ENCODE peak calls at places on chromosomes 12 and 14, in seven cellular contexts. C is mucosa of descending colon, J is heart right ventricle, L is cardiac muscle cell, R is AG09309, H is A549, E is sigmoid colon. F is an unnamed sample.

GRCh38 chr14:88841741-88842140 is 17.3 kb downstream of the TTC8 start:
- DNase-seq in C (no peak), J (no peak), L (no peak), R (no peak), H (no peak), E (no peak), F (no peak)

GRCh38 chr12:48033451-48033850 is 29.2 kb upstream of the COL2A1 start:
- DNase-seq in C (no peak), J (no peak), L (no peak), R (no peak), H (no peak), E (no peak), F (no peak)

GRCh38 chr14:65330416-65330815 is 82.1 kb upstream of the FUT8 start:
- DNase-seq in C (no peak), J (no peak), L (no peak), R (no peak), H (no peak), E (no peak), F (no peak)

GRCh38 chr12:82510386-82510785 is 152.1 kb downstream of the METTL25 start:
- DNase-seq in C (no peak), J (no peak), L (no peak), R (no peak), H (no peak), E (no peak), F (no peak)

GRCh38 chr12:77925536-77926108 is 94.9 kb downstream of the NAV3 start:
- DNase-seq in C (peak), J (peak), L (peak), R (peak), H (peak), E (peak), F (peak)

GRCh38 chr14:91339076-91339475 is 78.5 kb downstream of the CCDC88C start:
- DNase-seq in C (no peak), J (no peak), L (no peak), R (no peak), H (no peak), E (no peak), F (no peak)

GRCh38 chr12:46470975-46471374 is 98.4 kb upstream of the SLC38A2 start:
- DNase-seq in C (no peak), J (no peak), L (no peak), R (no peak), H (no peak), E (no peak), F (no peak)

GRCh38 chr14:29822430-29822709 is 105.3 kb downstream of the PRKD1 start:
- DNase-seq in C (no peak), J (no peak), L (no peak), R (no peak), H (no peak), E (no peak), F (no peak)

GRCh38 chr12:1212529-1212928 is 221.5 kb downstream of the ERC1 start:
- DNase-seq in C (peak), J (no peak), L (no peak), R (no peak), H (no peak), E (no peak), F (no peak)

GRCh38 chr12:105417732-105418131 is 87.2 kb downstream of the C12orf75 start:
- DNase-seq in C (no peak), J (no peak), L (no peak), R (no peak), H (no peak), E (no peak), F (no peak)

GRCh38 chr14:68639518-68640292 is 153.2 kb downstream of the ZFP36L1 start:
- DNase-seq in C (no peak), J (no peak), L (no peak), R (no peak), H (no peak), E (no peak), F (no peak)

GRCh38 chr14:37870947-37871346 is 275.5 kb downstream of the TTC6 start:
- DNase-seq in C (no peak), J (no peak), L (no peak), R (no peak), H (no peak), E (no peak), F (no peak)

DNA sequence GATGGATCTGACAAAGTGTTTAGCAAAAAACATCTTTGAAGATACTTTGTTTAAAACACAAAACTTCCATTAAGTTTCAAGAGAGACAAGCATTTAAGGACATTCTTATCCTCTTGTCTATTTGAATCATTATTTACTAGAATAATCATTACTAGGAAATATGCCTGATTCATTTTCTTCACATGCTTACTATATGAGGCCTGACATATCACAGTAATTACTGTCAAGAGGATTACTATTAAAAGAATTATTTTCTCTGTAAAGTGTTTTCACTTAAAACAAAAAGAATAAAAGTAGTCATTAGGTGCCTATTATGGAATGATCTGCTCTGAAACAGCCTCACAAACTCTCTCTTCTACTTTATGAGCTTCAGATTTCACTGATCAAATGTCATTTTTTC is 402.1 kb upstream of the MGAT4C start:
- DNase-seq in C (no peak), J (no peak), L (no peak), R (no peak), H (no peak), E (no peak), F (no peak)
- H3K4me3 ChIP-seq in C (no peak), J (no peak), L (no peak), R (no peak), H (no peak), E (no peak), F (no peak)

DNA sequence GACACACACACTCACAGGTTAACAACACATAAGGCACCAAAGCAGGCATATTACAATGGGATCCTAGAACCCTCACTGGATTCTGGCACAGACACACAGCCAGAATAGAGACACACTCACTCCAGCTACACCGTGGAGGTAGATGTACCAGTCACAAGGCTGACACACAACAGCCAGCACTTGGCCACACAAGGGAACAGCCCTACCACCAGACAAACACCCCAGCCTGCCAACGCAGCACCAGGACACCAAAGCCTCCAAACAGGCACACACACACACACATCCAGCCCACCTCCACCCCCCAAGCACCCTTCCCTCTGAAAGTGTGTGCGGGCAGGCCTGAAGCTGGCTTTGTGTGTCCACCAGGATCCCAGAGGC is 10.9 kb upstream of the ITGB7 start:
- DNase-seq in C (peak), J (no peak), L (no peak), R (no peak), H (no peak), E (peak), F (no peak)
- H3K4me3 ChIP-seq in C (no peak), J (peak), L (no peak), R (peak), H (no peak), E (peak), F (peak)

GRCh38 chr12:84644936-84645335 is 267.7 kb downstream of the SLC6A15 start:
- DNase-seq in C (no peak), J (no peak), L (no peak), R (no peak), H (no peak), E (no peak), F (no peak)
- H3K4me3 ChIP-seq in C (no peak), J (no peak), L (no peak), R (no peak), H (no peak), E (no peak), F (no peak)

GRCh38 chr12:124576061-124576650 is 8.7 kb upstream of the NCOR2 start:
- DNase-seq in C (no peak), J (no peak), L (no peak), R (no peak), H (no peak), E (no peak), F (no peak)

GRCh38 chr12:124570810-124571209 is 3.4 kb upstream of the NCOR2 start:
- DNase-seq in C (no peak), J (no peak), L (no peak), R (no peak), H (no peak), E (no peak), F (no peak)

GRCh38 chr12:124571556-124571955 is 4.1 kb upstream of the NCOR2 start:
- DNase-seq in C (no peak), J (no peak), L (no peak), R (no peak), H (no peak), E (no peak), F (no peak)

GRCh38 chr12:124577374-124577773 is 10.0 kb upstream of the NCOR2 start:
- DNase-seq in C (no peak), J (no peak), L (no peak), R (no peak), H (no peak), E (no peak), F (no peak)

GRCh38 chr12:124573839-124574786 is 6.7 kb upstream of the NCOR2 start:
- DNase-seq in C (no peak), J (no peak), L (no peak), R (no peak), H (no peak), E (no peak), F (no peak)
- H3K4me3 ChIP-seq in C (no peak), J (no peak), L (no peak), R (no peak), H (no peak), E (no peak), F (no peak)

GRCh38 chr14:56796259-56796658 is 14.0 kb downstream of the OTX2 start:
- DNase-seq in C (no peak), J (no peak), L (no peak), R (no peak), H (no peak), E (no peak), F (no peak)

GRCh38 chr14:56797003-56797568 is 13.2 kb downstream of the OTX2 start:
- DNase-seq in C (no peak), J (no peak), L (no peak), R (no peak), H (no peak), E (no peak), F (no peak)

GRCh38 chr14:56794088-56794556 is 16.2 kb downstream of the OTX2 start:
- DNase-seq in C (no peak), J (no peak), L (no peak), R (no peak), H (no peak), E (no peak), F (no peak)

GRCh38 chr14:56795284-56795622 is 15.0 kb downstream of the OTX2 start:
- DNase-seq in C (no peak), J (no peak), L (no peak), R (no peak), H (no peak), E (no peak), F (no peak)

DNA sequence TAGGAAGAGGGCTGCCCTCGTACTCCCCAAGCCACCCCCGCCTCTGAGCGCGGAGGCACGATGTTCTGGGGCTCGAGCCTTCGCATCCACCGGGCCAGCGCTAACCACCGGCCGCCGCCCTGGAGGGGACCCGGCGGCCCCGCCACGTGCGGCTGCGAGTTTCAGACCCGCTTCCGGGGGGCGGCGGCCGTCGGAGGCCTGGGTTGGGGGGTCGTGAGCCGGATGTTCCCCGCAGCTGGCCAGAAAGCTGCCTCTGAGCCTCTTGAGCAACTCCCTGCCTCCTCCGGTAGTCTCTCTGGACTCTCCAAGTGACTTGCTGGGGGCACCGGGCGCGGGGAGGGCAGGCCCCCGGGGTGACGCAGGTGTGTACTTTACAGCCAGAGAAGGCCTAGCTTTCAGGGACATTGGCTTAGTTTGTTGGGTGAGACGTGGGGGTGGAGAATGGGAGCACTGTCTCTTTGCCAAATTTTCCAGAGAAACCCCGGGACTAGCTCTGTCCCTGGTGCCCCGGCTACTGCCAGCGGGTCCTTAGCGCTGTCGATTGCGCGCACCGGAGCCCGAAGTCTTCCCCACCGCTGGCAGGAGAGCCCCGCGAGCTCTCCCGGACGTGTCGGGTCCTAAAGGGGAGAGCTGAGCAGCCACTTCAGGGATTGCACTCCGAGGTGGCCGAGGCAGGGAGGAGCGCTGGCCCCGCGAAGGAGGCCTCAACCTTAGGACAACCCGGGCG is 15.6 kb downstream of the OTX2 start:
- DNase-seq in C (no peak), J (no peak), L (no peak), R (no peak), H (no peak), E (no peak), F (no peak)
- H3K4me3 ChIP-seq in C (no peak), J (no peak), L (peak), R (no peak), H (no peak), E (no peak), F (no peak)

DNA sequence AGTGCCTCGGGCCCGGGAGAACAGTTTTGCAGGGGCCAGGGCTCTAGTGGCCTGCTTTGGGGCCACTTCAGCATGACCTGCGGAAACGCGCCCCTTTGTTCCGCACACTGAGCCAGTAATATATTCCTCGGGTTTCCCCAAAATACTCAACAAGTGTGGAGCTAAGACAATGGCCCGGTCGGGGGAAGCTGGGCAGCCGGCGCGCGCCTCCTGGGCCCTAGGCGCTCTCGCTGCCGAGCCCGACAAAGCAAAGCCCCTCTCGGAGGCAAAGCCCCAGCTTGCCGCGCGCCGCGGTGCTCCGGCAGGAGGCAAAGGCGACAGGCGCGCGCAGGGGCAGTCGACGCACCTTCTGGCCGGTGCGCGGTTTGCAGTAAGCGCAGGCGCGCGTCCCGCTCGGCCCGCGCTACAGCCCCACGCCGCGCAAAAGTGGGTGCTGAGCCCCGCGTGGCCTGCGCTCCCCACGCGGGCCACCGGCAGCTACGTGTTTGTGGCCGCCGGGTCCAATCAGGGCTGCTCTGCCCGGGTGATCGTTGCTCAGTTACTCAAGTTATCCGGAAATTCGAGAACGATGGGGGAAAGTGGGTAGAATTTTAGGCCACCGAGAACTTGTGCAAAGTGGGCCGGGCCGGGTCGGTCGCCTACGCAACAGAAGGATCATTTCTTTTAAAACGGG is 3.2 kb downstream of the RFX4 start:
- DNase-seq in C (no peak), J (no peak), L (no peak), R (no peak), H (no peak), E (no peak), F (no peak)
- H3K4me3 ChIP-seq in C (no peak), J (peak), L (peak), R (no peak), H (peak), E (no peak), F (no peak)

GRCh38 chr12:54415223-54415929 is 3.7 kb downstream of the ITGA5 start:
- DNase-seq in C (no peak), J (no peak), L (no peak), R (no peak), H (no peak), E (peak), F (no peak)
- H3K4me3 ChIP-seq in C (no peak), J (no peak), L (no peak), R (no peak), H (no peak), E (peak), F (no peak)

DNA sequence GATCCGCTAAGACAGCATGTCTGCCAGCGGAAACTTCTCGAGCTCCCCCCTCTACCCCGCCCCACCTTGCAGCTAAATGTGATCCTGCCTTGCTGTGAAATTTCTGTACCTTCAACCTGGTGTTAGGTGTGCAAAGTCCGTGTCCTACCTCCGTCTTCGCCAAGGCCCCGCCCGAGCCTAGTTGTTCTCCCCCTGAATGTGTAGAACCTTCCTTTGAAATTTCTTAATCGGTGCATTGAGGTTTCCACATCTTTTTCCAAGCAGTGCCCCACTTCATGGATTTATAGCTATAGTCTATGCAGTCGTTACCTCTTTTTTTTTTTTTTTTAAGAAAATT is 1.0 kb upstream of the HOTAIR start:
- DNase-seq in C (no peak), J (no peak), L (no peak), R (no peak), H (no peak), E (no peak), F (no peak)
- H3K4me3 ChIP-seq in C (no peak), J (no peak), L (no peak), R (no peak), H (no peak), E (no peak), F (no peak)

DNA sequence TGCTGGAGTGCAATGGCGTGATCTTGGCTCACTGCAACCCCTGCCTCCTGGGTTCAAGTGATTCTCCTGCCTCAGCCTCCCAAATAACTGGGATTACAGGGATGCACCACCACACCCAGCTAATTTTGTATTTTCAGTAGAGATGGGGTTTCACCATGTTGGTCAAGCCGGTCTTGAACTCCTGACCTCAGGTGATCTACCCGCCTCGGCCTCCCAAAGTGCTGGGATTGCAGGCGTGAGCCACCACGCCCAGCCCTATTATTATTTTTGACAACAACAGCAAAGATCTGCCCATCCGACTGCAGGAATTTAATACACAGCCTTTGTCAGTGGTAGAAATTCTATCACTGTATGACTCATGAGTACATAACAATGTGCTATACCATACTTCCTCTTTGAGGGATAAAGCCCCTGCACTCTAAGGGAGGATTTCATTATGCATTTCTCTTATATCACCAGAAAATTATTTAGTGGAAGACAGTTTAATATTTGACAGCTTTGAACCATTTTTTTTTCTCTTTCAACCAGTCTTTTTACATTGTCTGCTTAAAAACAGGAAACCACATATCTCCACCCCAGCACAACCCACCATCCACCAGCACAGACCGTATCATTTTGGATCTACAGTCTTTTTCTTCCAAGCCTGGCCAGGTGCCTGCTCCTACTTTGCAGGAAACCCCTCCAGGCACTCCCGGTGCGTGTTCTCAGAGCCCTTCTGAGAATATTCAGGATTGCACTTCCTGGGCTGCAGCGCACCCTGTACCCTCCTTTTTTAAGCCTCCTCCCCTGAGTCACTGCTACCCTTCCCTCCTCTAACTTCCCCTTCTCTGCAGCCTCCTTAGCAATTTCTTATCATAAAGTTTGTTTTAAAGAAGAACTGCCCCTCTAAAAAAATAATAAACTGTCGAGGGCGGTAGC is 594 bp downstream of the ARHGDIB start:
- DNase-seq in C (no peak), J (peak), L (peak), R (no peak), H (no peak), E (no peak), F (no peak)
- H3K4me3 ChIP-seq in C (peak), J (peak), L (no peak), R (no peak), H (no peak), E (peak), F (peak)